ENCODE peak calls at places on chromosome 4, in ten cellular contexts. Y is fibroblast of the aortic adventitia, R is DND-41, L is neural progenitor cell, Z is fibroblast of villous mesenchyme, K is kidney epithelial cell, A is cardiac fibroblast, P is endodermal cell, N is tibial artery, M is adrenal gland. V is an unnamed sample.

GRCh38 chr4:187617117-187617516 is 378.5 kb upstream of the ZFP42 start:
- DNase-seq in Y (peak), L (no peak), K (no peak), R (no peak), M (no peak), Z (peak), N (no peak), P (no peak), A (peak), V (no peak)

GRCh38 chr4:169485791-169486742 is 126.3 kb downstream of the NEK1 start:
- DNase-seq in P (peak), R (peak), Y (peak), Z (peak), L (peak), N (no peak), A (peak), M (peak), K (peak), V (peak)

GRCh38 chr4:122963222-122963621 is 40.8 kb upstream of the NUDT6 start:
- DNase-seq in R (no peak), N (no peak), K (no peak), L (no peak), P (no peak), M (no peak), Z (peak), Y (peak), A (peak), V (no peak)

GRCh38 chr4:22500831-22501714 is 14.8 kb downstream of the ADGRA3 start:
- DNase-seq in N (no peak), R (no peak), M (no peak), K (peak), A (no peak), Y (peak), L (no peak), Z (no peak), P (no peak), V (no peak)

GRCh38 chr4:173522874-173523395 is 7.1 kb downstream of the HAND2 start:
- DNase-seq in K (no peak), M (no peak), L (no peak), N (no peak), R (no peak), Z (peak), Y (peak), P (no peak), A (peak), V (no peak)

GRCh38 chr4:86302242-86302641 is 57.6 kb downstream of the MAPK10 start:
- DNase-seq in M (peak), P (no peak), L (peak), A (peak), R (no peak), K (peak), Y (peak), Z (peak), N (no peak), V (peak)

GRCh38 chr4:184763150-184763780 is 29.4 kb upstream of the CENPU start:
- DNase-seq in N (peak), R (no peak), Z (peak), K (no peak), P (no peak), L (no peak), Y (peak), M (no peak), A (no peak), V (no peak)

GRCh38 chr4:2968381-2968780 is 5.0 kb downstream of the GRK4 start:
- DNase-seq in N (no peak), R (no peak), M (no peak), P (no peak), Y (no peak), Z (no peak), L (no peak), K (no peak), A (peak), V (no peak)

GRCh38 chr4:66216252-66216651 is 546.0 kb upstream of the EPHA5 start:
- DNase-seq in P (no peak), L (no peak), A (no peak), K (no peak), M (no peak), Y (no peak), R (no peak), N (no peak), Z (no peak), V (no peak)

GRCh38 chr4:74157116-74157742 is 689 bp upstream of the MTHFD2L start:
- DNase-seq in A (peak), R (no peak), M (no peak), N (no peak), L (no peak), K (no peak), Y (peak), Z (peak), P (no peak), V (no peak)

GRCh38 chr4:185202984-185203379 is 818 bp downstream of the CFAP97 start:
- DNase-seq in R (no peak), Z (no peak), N (no peak), M (no peak), Y (no peak), A (no peak), L (no peak), K (no peak), P (no peak), V (no peak)

GRCh38 chr4:25993564-25994185 is 79.7 kb downstream of the SMIM20 start:
- DNase-seq in M (no peak), K (no peak), A (no peak), P (peak), N (no peak), L (peak), Y (peak), R (peak), Z (no peak), V (peak)

GRCh38 chr4:125010776-125011503 is 298.4 kb upstream of the ANKRD50 start:
- DNase-seq in M (no peak), Y (no peak), Z (no peak), A (no peak), K (no peak), R (no peak), N (no peak), L (peak), P (peak), V (no peak)

GRCh38 chr4:122928930-122929329 is 6.5 kb upstream of the NUDT6 start:
- DNase-seq in Z (no peak), Y (no peak), L (no peak), A (no peak), K (no peak), N (no peak), M (no peak), R (no peak), P (no peak), V (no peak)

GRCh38 chr4:146647615-146648383 is 9.1 kb downstream of the POU4F2 start:
- DNase-seq in Y (no peak), N (no peak), A (no peak), P (peak), L (peak), Z (no peak), M (no peak), K (no peak), R (no peak), V (no peak)

GRCh38 chr4:123018391-123018755 is 96.0 kb upstream of the NUDT6 start:
- DNase-seq in M (no peak), P (no peak), L (no peak), Z (no peak), K (no peak), R (no peak), N (no peak), Y (no peak), A (no peak), V (no peak)

GRCh38 chr4:10737335-10737734 is 52.8 kb upstream of the CLNK start:
- DNase-seq in Y (no peak), N (no peak), L (no peak), Z (no peak), K (peak), R (no peak), A (no peak), P (no peak), M (no peak), V (no peak)

GRCh38 chr4:149897784-149898183 is 82.1 kb upstream of the IQCM start:
- DNase-seq in P (no peak), M (no peak), L (peak), A (peak), K (no peak), N (no peak), Z (peak), Y (peak), R (no peak), V (no peak)

GRCh38 chr4:176845636-176846035 is 52.9 kb upstream of the VEGFC start:
- DNase-seq in Z (peak), M (no peak), R (no peak), Y (no peak), A (no peak), N (no peak), P (no peak), L (no peak), K (no peak), V (no peak)

GRCh38 chr4:57084360-57084759 is 25.8 kb downstream of the IGFBP7 start:
- DNase-seq in N (no peak), A (no peak), P (no peak), Y (no peak), Z (no peak), L (no peak), K (no peak), M (no peak), R (no peak), V (no peak)

GRCh38 chr4:57083107-57083506 is 27.1 kb downstream of the IGFBP7 start:
- DNase-seq in Y (peak), Z (peak), N (no peak), M (no peak), P (no peak), A (peak), R (no peak), L (no peak), K (no peak), V (no peak)

GRCh38 chr4:57085278-57085677 is 24.9 kb downstream of the IGFBP7 start:
- DNase-seq in Y (no peak), Z (no peak), K (no peak), M (no peak), P (no peak), L (no peak), A (no peak), R (no peak), N (no peak), V (no peak)

GRCh38 chr4:57089549-57089948 is 20.6 kb downstream of the IGFBP7 start:
- DNase-seq in Y (no peak), P (no peak), L (no peak), K (no peak), A (no peak), M (no peak), R (no peak), Z (no peak), N (no peak), V (no peak)

GRCh38 chr4:57086324-57086723 is 23.9 kb downstream of the IGFBP7 start:
- DNase-seq in Y (no peak), P (no peak), A (no peak), R (no peak), Z (no peak), M (no peak), K (no peak), L (no peak), N (no peak), V (no peak)
- TF ChIP-seq CTCF in Y (no peak), P (no peak), A (no peak), R (no peak), Z (no peak), M (no peak), K (no peak), L (no peak), N (no peak), V (no peak)

GRCh38 chr4:128477540-128477939 is 189.9 kb upstream of the PGRMC2 start:
- DNase-seq in A (no peak), Z (no peak), K (no peak), R (no peak), M (no peak), P (no peak), Y (no peak), L (no peak), N (no peak), V (no peak)
- TF ChIP-seq CTCF in A (no peak), Z (no peak), K (no peak), R (no peak), M (no peak), P (no peak), Y (no peak), L (no peak), N (no peak), V (no peak)

DNA sequence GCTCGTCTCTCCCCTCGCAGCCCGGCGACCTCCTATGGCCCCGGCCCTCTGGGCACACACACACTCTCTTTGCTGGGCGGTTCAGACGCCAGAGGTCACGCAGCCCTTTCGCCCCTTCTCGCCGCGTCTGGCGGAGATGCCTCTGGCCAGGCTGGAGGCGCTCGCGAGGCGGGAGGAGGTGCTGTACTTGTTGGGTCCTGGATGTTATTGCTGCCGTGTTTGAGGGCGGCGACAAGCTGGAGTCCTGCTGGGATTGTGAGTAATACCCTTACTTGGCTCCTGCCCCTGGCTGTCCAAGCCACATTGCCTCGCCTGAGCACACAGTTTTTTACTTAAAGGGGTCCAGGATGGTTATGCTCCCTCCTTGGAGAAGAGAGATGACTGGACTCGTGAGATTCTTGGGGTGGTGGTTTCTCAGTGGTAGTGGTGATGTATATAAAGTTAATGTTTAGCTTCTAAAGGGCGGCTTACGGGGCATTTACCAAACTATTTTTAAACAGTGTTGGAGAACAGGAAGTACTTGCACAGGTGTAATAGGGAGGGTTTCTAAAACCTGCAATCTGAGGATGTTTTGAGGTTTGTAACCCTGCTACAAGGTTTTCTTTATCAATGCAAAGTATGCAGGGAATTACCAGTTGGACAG is 572 bp downstream of the USP53 start:
- DNase-seq in L (peak), Y (peak), Z (peak), A (peak), K (peak), P (peak), R (no peak), M (peak), N (peak), V (peak)
- TF ChIP-seq CTCF in L (peak), Y (peak), Z (peak), A (peak), K (peak), P (peak), R (no peak), M (no peak), N (no peak), V (no peak)

GRCh38 chr4:60450054-60450453 is 750.1 kb upstream of the ADGRL3 start:
- DNase-seq in Y (no peak), Z (no peak), L (no peak), A (no peak), N (no peak), M (no peak), R (no peak), P (peak), K (no peak), V (no peak)
- TF ChIP-seq CTCF in Y (no peak), Z (no peak), L (peak), A (no peak), N (no peak), M (no peak), R (no peak), P (peak), K (no peak), V (no peak)

DNA sequence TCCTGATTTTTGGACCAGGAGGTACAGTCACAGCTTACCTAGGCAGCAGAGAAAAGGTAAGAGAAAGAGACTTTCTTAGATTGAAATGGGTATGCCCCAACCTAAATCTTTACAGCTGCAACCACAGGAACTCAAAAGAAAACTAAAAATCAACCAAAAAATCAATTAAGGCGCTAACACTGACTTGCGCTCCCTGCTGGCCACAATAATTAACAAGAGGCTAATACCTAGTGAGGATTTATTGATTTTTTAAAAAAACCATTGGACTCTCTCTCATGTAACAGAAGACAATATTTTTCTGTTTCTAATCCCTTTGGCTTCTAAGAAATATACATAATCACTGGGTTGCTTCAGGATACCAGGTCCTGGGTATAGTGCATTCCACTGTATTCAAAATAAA is 153.9 kb upstream of the TENM3 start:
- DNase-seq in N (no peak), A (no peak), K (no peak), L (peak), P (peak), R (no peak), M (no peak), Y (peak), Z (no peak), V (no peak)
- TF ChIP-seq CTCF in N (no peak), A (no peak), K (peak), L (peak), P (peak), R (no peak), M (no peak), Y (no peak), Z (peak), V (peak)

DNA sequence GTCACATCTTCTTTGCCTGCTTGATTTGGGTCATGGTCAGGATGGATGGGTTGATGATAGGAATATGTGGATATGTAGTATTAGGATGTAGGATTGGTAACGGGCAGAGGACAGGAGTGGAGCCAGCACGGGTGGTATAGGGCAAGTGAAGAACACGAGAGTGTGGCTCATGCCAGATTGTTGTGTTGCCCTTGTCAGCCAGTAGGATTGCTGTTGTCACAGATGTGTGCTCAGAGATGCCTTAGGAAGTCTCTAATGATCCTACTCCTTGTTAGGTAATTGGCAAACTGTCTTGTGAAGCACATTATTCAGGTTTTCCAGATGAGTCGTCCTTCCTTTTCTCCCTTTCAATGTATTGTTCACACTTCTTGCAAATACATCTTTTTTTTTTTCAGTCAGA is 5.5 kb downstream of the ATP10D start:
- DNase-seq in K (no peak), P (peak), R (peak), Y (peak), L (peak), Z (peak), N (no peak), M (peak), A (peak), V (no peak)
- TF ChIP-seq CTCF in K (peak), P (peak), R (peak), Y (peak), L (peak), Z (peak), N (no peak), M (peak), A (peak), V (peak)

V was measured in neural crest cell.